ENCODE peak calls at places on chromosomes 5 and 9, in eight cellular contexts. E is H54, Z is tibial nerve, C is HCT116, O is body of pancreas, P is Peyer's patch, N is NB4, D is GM12892. A is an unnamed sample.

GRCh38 chr9:88433583-88434240 is 45.5 kb downstream of the SPIN1 start:
- DNase-seq in E (peak), Z (no peak), C (no peak), O (no peak), P (no peak), N (no peak), D (no peak), A (no peak)

GRCh38 chr5:151670953-151671636 is 15.6 kb downstream of the SPARC start:
- DNase-seq in E (peak), Z (no peak), C (no peak), O (no peak), P (no peak), N (no peak), D (no peak), A (no peak)

GRCh38 chr5:89951876-89952275 is 457.7 kb downstream of the CETN3 start:
- DNase-seq in E (no peak), Z (no peak), C (no peak), O (no peak), P (no peak), N (no peak), D (no peak), A (no peak)

GRCh38 chr5:31556461-31556860 is 24.4 kb downstream of the C5orf22 start:
- DNase-seq in E (peak), Z (no peak), C (no peak), O (no peak), P (no peak), N (no peak), D (no peak), A (no peak)

GRCh38 chr5:119031047-119031886 is 39.6 kb upstream of the DMXL1 start:
- DNase-seq in E (no peak), Z (no peak), C (no peak), O (no peak), P (no peak), N (no peak), D (no peak), A (no peak)

GRCh38 chr9:114047717-114048116 is 30.4 kb downstream of the AMBP start:
- DNase-seq in E (no peak), Z (no peak), C (peak), O (peak), P (no peak), N (peak), D (no peak), A (no peak)

GRCh38 chr9:81190659-81191058 is 498.7 kb downstream of the TLE1 start:
- DNase-seq in E (no peak), Z (no peak), C (no peak), O (no peak), P (no peak), N (no peak), D (no peak), A (no peak)

GRCh38 chr5:154311362-154311761 is 120.8 kb downstream of the GALNT10 start:
- DNase-seq in E (no peak), Z (no peak), C (no peak), O (no peak), P (no peak), N (peak), D (no peak), A (no peak)

GRCh38 chr5:1323803-1324173 is 21.1 kb downstream of the CLPTM1L start:
- DNase-seq in E (no peak), Z (no peak), C (no peak), O (no peak), P (peak), N (no peak), D (peak), A (no peak)

GRCh38 chr5:141637266-141637692 is 482 bp downstream of the RELL2 start:
- DNase-seq in E (peak), Z (no peak), C (no peak), O (no peak), P (peak), N (peak), D (no peak), A (peak)

GRCh38 chr9:127716412-127716811 is 533 bp downstream of the TTC16 start:
- DNase-seq in E (no peak), Z (no peak), C (no peak), O (no peak), P (no peak), N (no peak), D (no peak), A (no peak)

GRCh38 chr9:127712851-127713250 is 2.6 kb downstream of the PTRH1 start:
- DNase-seq in E (no peak), Z (no peak), C (no peak), O (no peak), P (no peak), N (no peak), D (no peak), A (no peak)

GRCh38 chr9:127715443-127716337 is at the start of the genes PTRH1 and TTC16:
- DNase-seq in E (peak), Z (peak), C (peak), O (peak), P (peak), N (peak), D (peak), A (peak)

GRCh38 chr9:127714020-127714835 is 1.2 kb downstream of the PTRH1 start:
- DNase-seq in E (peak), Z (no peak), C (no peak), O (no peak), P (no peak), N (no peak), D (no peak), A (peak)

GRCh38 chr9:127714916-127715442 is 484 bp downstream of the PTRH1 start:
- DNase-seq in E (peak), Z (no peak), C (no peak), O (no peak), P (peak), N (peak), D (no peak), A (peak)
- TF ChIP-seq POLR2A in E (no peak), Z (no peak), C (no peak), O (no peak), P (no peak), N (no peak), D (no peak), A (no peak)

GRCh38 chr9:98085058-98085457 is 28.5 kb downstream of the NANS start:
- DNase-seq in E (no peak), Z (no peak), C (no peak), O (no peak), P (peak), N (no peak), D (no peak), A (no peak)

GRCh38 chr9:98084396-98084795 is 27.9 kb downstream of the NANS start:
- DNase-seq in E (no peak), Z (no peak), C (no peak), O (no peak), P (no peak), N (no peak), D (no peak), A (no peak)

GRCh38 chr9:98083059-98083458 is 26.5 kb downstream of the NANS start:
- DNase-seq in E (no peak), Z (no peak), C (no peak), O (no peak), P (peak), N (no peak), D (no peak), A (no peak)

GRCh38 chr9:98081477-98082219 is 25.1 kb downstream of the NANS start:
- DNase-seq in E (peak), Z (no peak), C (no peak), O (peak), P (peak), N (peak), D (no peak), A (no peak)

DNA sequence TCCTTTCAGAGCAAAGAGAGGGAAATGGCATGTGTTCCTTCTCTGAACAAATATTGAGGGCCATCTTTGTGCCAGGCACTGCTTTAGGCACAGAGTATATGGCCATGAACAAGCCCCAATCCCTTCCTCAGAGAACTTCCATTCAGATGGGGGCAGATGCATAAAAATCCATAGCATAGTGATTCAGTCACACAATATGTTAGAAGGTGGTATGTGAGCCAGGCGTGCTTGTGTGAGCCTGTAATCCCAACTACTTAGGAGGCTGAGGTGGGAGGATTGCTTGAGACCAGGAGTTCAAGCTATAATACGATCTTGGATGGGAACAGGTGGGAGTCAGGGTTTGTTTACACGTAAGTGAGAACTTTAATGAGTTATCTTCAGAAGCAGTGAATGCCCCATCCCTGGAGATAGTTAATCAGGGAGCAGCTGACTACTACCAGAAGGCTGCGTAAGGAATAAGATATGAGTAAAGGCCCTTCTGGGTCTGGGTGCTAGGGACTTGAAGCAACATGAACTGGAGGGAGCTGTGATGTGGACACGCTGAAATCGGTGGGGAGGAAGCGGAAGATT is 27.1 kb downstream of the NANS start:
- DNase-seq in E (no peak), Z (no peak), C (no peak), O (no peak), P (peak), N (no peak), D (no peak), A (no peak)
- TF ChIP-seq POLR2A in E (no peak), Z (no peak), C (no peak), O (no peak), P (no peak), N (no peak), D (no peak), A (no peak)

GRCh38 chr5:128083811-128084227 is 253 bp downstream of the SLC12A2 start:
- DNase-seq in E (no peak), Z (no peak), C (no peak), O (no peak), P (no peak), N (no peak), D (peak), A (no peak)

GRCh38 chr5:128084228-128085167 is 932 bp downstream of the SLC12A2 start:
- DNase-seq in E (no peak), Z (no peak), C (no peak), O (peak), P (peak), N (peak), D (peak), A (peak)

GRCh38 chr5:128081111-128081865 is 2.3 kb upstream of the SLC12A2 start:
- DNase-seq in E (no peak), Z (no peak), C (peak), O (no peak), P (no peak), N (no peak), D (no peak), A (no peak)

GRCh38 chr5:128082551-128083032 is 974 bp upstream of the SLC12A2 start:
- DNase-seq in E (no peak), Z (no peak), C (peak), O (no peak), P (no peak), N (no peak), D (no peak), A (no peak)

GRCh38 chr5:128083033-128083810 is at the start of gene SLC12A2:
- DNase-seq in E (peak), Z (peak), C (peak), O (peak), P (peak), N (peak), D (peak), A (peak)
- TF ChIP-seq POLR2A in E (peak), Z (peak), C (peak), O (peak), P (peak), N (no peak), D (peak), A (peak)

GRCh38 chr5:157743163-157744054 is at the start of gene LSM11:
- DNase-seq in E (peak), Z (peak), C (peak), O (peak), P (peak), N (peak), D (peak), A (peak)
- TF ChIP-seq POLR2A in E (peak), Z (no peak), C (no peak), O (no peak), P (peak), N (peak), D (peak), A (peak)

GRCh38 chr9:34665381-34666250 is 3.2 kb upstream of the CCL27 start:
- DNase-seq in E (peak), Z (peak), C (peak), O (peak), P (peak), N (peak), D (peak), A (peak)
- TF ChIP-seq POLR2A in E (peak), Z (peak), C (peak), O (peak), P (peak), N (peak), D (peak), A (peak)

GRCh38 chr5:75203604-75204003 is 33.1 kb downstream of the ANKRD31 start:
- DNase-seq in E (no peak), Z (no peak), C (no peak), O (no peak), P (no peak), N (no peak), D (no peak), A (no peak)
- TF ChIP-seq POLR2A in E (no peak), Z (no peak), C (no peak), O (no peak), P (no peak), N (no peak), D (no peak), A (no peak)

GRCh38 chr9:127897194-127897692 is 2.2 kb downstream of the ST6GALNAC6 start:
- DNase-seq in E (no peak), Z (peak), C (no peak), O (peak), P (peak), N (peak), D (no peak), A (peak)
- TF ChIP-seq POLR2A in E (no peak), Z (peak), C (no peak), O (no peak), P (no peak), N (no peak), D (no peak), A (no peak)

DNA sequence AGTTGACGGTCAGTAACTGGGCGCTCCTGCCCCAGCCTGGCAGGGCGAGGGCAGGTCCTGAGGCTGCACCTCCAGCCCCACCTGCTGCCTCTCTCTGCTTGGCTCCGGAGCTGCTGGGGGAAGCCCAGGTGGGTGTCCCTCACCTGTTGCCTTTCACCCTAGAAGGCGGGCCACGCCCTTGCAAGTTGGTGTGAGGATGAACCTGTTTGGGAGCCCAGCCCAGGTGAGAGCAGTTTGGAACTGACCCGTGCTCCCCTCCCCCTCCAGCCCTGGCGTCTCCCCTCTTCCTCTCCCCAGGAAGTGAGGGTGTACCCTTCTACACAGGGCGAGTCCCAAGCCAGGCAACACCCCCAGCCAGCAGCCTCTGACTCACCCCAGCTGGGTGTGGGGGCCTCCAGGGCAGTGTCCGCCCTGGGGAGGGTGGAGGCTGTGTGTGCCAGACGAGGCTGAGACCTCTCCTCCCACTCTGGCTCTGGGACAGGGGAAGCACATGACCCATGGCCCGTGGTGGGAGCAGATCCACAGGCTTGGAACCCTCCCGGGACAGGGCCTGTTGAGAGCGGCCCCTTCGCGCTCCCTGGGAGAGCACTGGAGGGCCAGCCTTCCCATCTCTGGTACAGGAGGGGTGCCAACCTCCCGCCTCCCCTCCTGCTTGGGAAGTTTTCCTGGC is 10.4 kb downstream of the LRRC8A start:
- DNase-seq in E (peak), Z (peak), C (no peak), O (peak), P (peak), N (peak), D (no peak), A (no peak)
- TF ChIP-seq POLR2A in E (peak), Z (peak), C (no peak), O (no peak), P (no peak), N (no peak), D (no peak), A (no peak)

GRCh38 chr9:129889461-129889935 is 54.2 kb downstream of the USP20 start:
- DNase-seq in E (no peak), Z (no peak), C (no peak), O (no peak), P (no peak), N (peak), D (no peak), A (no peak)

GRCh38 chr9:129887210-129888084 is 52.2 kb downstream of the USP20 start:
- DNase-seq in E (no peak), Z (no peak), C (no peak), O (no peak), P (peak), N (peak), D (no peak), A (no peak)

GRCh38 chr9:129886226-129887174 is 51.2 kb downstream of the USP20 start:
- DNase-seq in E (no peak), Z (no peak), C (no peak), O (no peak), P (no peak), N (peak), D (no peak), A (peak)

GRCh38 chr9:129888809-129889460 is 53.7 kb downstream of the USP20 start:
- DNase-seq in E (no peak), Z (no peak), C (no peak), O (no peak), P (no peak), N (no peak), D (no peak), A (no peak)

DNA sequence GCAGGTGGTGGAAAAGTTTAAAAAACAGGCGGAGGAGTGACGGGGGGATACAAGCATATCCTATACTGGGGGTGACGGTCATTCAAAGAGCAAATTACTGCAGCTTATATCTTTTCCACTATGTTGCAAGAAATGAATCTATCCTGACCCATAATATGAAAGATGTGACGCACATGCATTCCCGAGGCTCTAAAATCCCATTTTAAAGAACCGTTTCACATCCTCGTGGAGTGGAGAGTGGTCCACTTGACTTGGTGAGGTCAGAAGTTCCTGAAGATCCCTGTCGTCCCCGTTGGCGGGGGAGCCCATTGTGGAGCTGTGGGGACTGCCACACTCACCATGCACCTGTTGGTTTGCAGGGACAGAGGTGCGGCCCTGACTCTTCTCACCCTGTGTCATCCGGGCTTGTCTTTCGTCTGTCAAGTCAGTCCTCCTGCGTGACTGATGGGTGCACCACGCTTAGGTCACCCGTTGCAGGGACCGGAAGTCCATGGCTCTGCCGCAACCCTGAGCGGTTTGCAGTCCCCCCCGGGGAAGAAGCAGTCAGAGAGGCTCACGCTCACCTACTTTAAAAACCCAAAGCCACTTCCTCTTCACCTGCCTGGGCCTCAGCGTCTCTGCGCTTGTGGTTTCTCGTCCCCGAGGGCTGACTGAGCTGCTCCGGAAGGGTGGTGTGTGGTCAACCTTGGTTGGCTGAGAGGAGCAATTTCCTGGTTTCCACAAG is 53.0 kb downstream of the USP20 start:
- DNase-seq in E (no peak), Z (no peak), C (no peak), O (peak), P (peak), N (peak), D (peak), A (peak)
- TF ChIP-seq POLR2A in E (no peak), Z (no peak), C (no peak), O (no peak), P (peak), N (peak), D (peak), A (no peak)

A was measured in upper lobe of left lung.